ENCODE peak calls at places on chromosomes 16 and 17, in six cellular contexts. T is heart left ventricle, X is sigmoid colon, G is tibial nerve, D is ovary, C is Peyer's patch. H is an unnamed sample. For H3K4me1, the result is how much of the 10 kb centered on the place peaks cover.

GRCh38 chr16:57940382-57940966 is 30.5 kb downstream of the CNGB1 start:
- DNase-seq in T (no peak), X (no peak), C (no peak), D (no peak), G (no peak), H (no peak)

GRCh38 chr16:3536851-3537250 is 36.0 kb downstream of the CLUAP1 start:
- DNase-seq in G (no peak), X (no peak), D (no peak), C (no peak), T (peak), H (no peak)

GRCh38 chr17:19409066-19409465 is 2.0 kb upstream of the RNF112 start:
- DNase-seq in C (no peak), T (no peak), G (no peak), D (no peak), X (no peak), H (no peak)

GRCh38 chr17:69525920-69526841 is 111.7 kb downstream of the MAP2K6 start:
- DNase-seq in C (peak), T (peak), D (no peak), G (no peak), X (peak), H (peak)

GRCh38 chr17:57486978-57487377 is 230.7 kb downstream of the MSI2 start:
- DNase-seq in D (no peak), G (no peak), T (no peak), X (no peak), C (no peak), H (peak)

GRCh38 chr16:65754799-65755691 is 611.4 kb upstream of the CDH5 start:
- DNase-seq in X (peak), G (no peak), T (no peak), D (peak), C (no peak), H (no peak)

GRCh38 chr17:41689497-41690299 is 1.0 kb downstream of the EIF1 start:
- DNase-seq in G (no peak), T (no peak), C (peak), D (no peak), X (no peak), H (no peak)

GRCh38 chr16:71499775-71500364 is 10.7 kb upstream of the ZNF19 start:
- DNase-seq in X (no peak), D (no peak), G (no peak), T (peak), C (peak), H (no peak)

GRCh38 chr16:49261930-49262329 is 19.7 kb downstream of the CBLN1 start:
- DNase-seq in G (no peak), D (no peak), T (no peak), X (no peak), C (no peak), H (no peak)

GRCh38 chr16:56855201-56855600 is 9.8 kb upstream of the SLC12A3 start:
- DNase-seq in D (no peak), C (no peak), T (no peak), X (no peak), G (peak), H (no peak)

GRCh38 chr16:13634921-13635320 is 285.0 kb upstream of the ERCC4 start:
- DNase-seq in X (no peak), G (no peak), C (no peak), T (no peak), D (no peak), H (no peak)

GRCh38 chr16:90048737-90049330 is 28.3 kb downstream of the PRDM7 start:
- DNase-seq in G (no peak), C (no peak), T (no peak), X (no peak), D (no peak), H (no peak)

GRCh38 chr17:74356640-74357465 is 4.8 kb downstream of the BTBD17 start:
- DNase-seq in G (no peak), T (no peak), C (no peak), D (no peak), X (no peak), H (no peak)

GRCh38 chr17:81557276-81558114 is 5.3 kb upstream of the FAAP100 start:
- DNase-seq in T (no peak), C (no peak), G (no peak), X (no peak), D (no peak), H (no peak)

GRCh38 chr17:48832491-48832890 is 1.7 kb downstream of the CALCOCO2 start:
- DNase-seq in D (no peak), C (no peak), X (no peak), T (peak), G (no peak), H (no peak)

GRCh38 chr16:2032285-2033056 is 5.8 kb downstream of the NHERF2 start:
- DNase-seq in X (no peak), T (peak), G (no peak), C (no peak), D (no peak), H (no peak)

GRCh38 chr17:64491034-64491860 is 5.6 kb downstream of the POLG2 start:
- DNase-seq in G (no peak), X (no peak), T (peak), D (no peak), C (peak), H (no peak)

GRCh38 chr16:65410801-65411200 is 288.9 kb upstream of the CDH11 start:
- DNase-seq in X (no peak), D (no peak), G (no peak), T (no peak), C (no peak), H (no peak)

GRCh38 chr16:68993885-68994284 is 111.6 kb upstream of the HAS3 start:
- DNase-seq in C (no peak), G (no peak), D (no peak), T (no peak), X (no peak), H (no peak)

GRCh38 chr17:30091771-30092170 is 24.8 kb upstream of the NSRP1 start:
- DNase-seq in D (no peak), C (no peak), G (no peak), T (no peak), X (no peak), H (no peak)

GRCh38 chr17:45143101-45143670 is 5.1 kb upstream of the HEXIM1 start:
- DNase-seq in G (no peak), C (no peak), T (no peak), X (no peak), D (no peak), H (no peak)

GRCh38 chr17:34370997-34371395 is 8.0 kb upstream of the CCL1 start:
- DNase-seq in C (no peak), X (no peak), T (no peak), D (no peak), G (no peak), H (no peak)

GRCh38 chr17:50062323-50063243 is 6.7 kb downstream of the ITGA3 start:
- DNase-seq in C (peak), G (no peak), D (peak), T (peak), X (peak), H (peak)

GRCh38 chr17:74012465-74012864 is 191.0 kb upstream of the RPL38 start:
- DNase-seq in G (no peak), C (no peak), X (no peak), T (no peak), D (no peak), H (no peak)

GRCh38 chr16:3021449-3022207 is 1.5 kb downstream of the TNFRSF12A start:
- DNase-seq in C (peak), D (peak), T (peak), X (peak), G (peak), H (peak)

GRCh38 chr17:57636985-57637667 is 108.0 kb downstream of the CCDC182 start:
- DNase-seq in G (no peak), X (no peak), D (no peak), T (no peak), C (peak), H (no peak)

GRCh38 chr16:5012887-5013286 is 20.8 kb downstream of the NAGPA start:
- DNase-seq in X (no peak), T (no peak), D (no peak), G (no peak), C (no peak), H (no peak)

GRCh38 chr17:60043846-60044245 is 34.9 kb downstream of the HEATR6 start:
- DNase-seq in C (no peak), X (no peak), T (no peak), D (no peak), G (no peak), H (no peak)

GRCh38 chr16:50736448-50736847 is 5.4 kb upstream of the CYLD start:
- DNase-seq in X (no peak), T (no peak), D (no peak), G (no peak), C (no peak), H (no peak)

GRCh38 chr16:85969159-85969558 is 70.2 kb downstream of the IRF8 start:
- DNase-seq in C (no peak), T (no peak), D (no peak), X (no peak), G (no peak), H (no peak)

GRCh38 chr17:60230358-60230757 is 80.6 kb downstream of the CA4 start:
- DNase-seq in C (no peak), T (no peak), G (no peak), X (no peak), D (no peak), H (no peak)

GRCh38 chr17:80260791-80261158 is at the start of gene RNF213:
- DNase-seq in T (peak), X (no peak), C (peak), D (peak), G (no peak), H (peak)

GRCh38 chr16:50151744-50152143 is 1.4 kb upstream of the TENT4B start:
- DNase-seq in C (peak), G (no peak), T (no peak), D (peak), X (no peak), H (no peak)

GRCh38 chr17:51006601-51007000 is 114.1 kb downstream of the SPAG9 start:
- DNase-seq in C (no peak), X (no peak), T (no peak), G (no peak), D (no peak), H (no peak)

GRCh38 chr16:1763521-1764511 is 7.5 kb downstream of the NME3 start:
- DNase-seq in T (no peak), G (no peak), X (no peak), C (no peak), D (no peak), H (no peak)

GRCh38 chr17:43360376-43360738 is 38.4 kb upstream of the ARL4D start:
- DNase-seq in X (peak), G (no peak), C (peak), T (peak), D (peak), H (no peak)

GRCh38 chr17:82215095-82215971 is 2.7 kb upstream of the CCDC57 start:
- DNase-seq in G (no peak), D (no peak), X (peak), C (no peak), T (no peak), H (no peak)

GRCh38 chr17:77223642-77224420 is 83.1 kb downstream of the SEC14L1 start:
- DNase-seq in X (no peak), D (no peak), C (no peak), T (no peak), G (no peak), H (no peak)
- H3K4me1 ChIP-seq in X (under half), D (under half), C (under half), T (under half), G (under half), H (under half)

GRCh38 chr16:81448154-81449131 is 3.8 kb downstream of the CMIP start:
- DNase-seq in D (no peak), G (no peak), T (no peak), C (peak), X (no peak), H (no peak)
- TF ChIP-seq POLR2A in D (no peak), G (no peak), T (no peak), C (peak), X (peak), H (no peak)

DNA sequence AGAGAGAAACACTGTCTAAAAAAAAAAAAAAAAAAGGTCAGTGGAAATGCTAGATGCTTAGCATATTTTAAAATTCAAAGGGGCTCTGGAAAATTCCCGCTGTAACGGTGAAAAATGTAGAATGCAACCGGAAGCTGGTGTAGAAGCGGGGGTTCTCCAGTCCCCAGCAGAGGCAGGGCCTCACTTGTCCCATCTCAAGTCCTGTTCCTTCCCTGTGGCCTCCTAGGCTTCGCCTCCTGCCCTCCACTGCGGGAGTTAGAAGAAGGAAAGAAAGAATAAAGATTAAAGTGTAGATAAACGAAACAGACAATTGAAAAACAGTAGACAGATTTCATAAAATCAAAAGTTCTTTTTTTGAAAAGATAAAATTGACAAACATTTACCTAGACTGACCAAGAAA is 14.8 kb upstream of the ZNF287 start:
- DNase-seq in D (no peak), X (no peak), G (no peak), T (no peak), C (no peak), H (no peak)
- H3K27ac ChIP-seq in D (no peak), X (no peak), G (no peak), T (no peak), C (no peak), H (peak)

GRCh38 chr17:40538936-40539705 is 26.2 kb downstream of the CCR7 start:
- DNase-seq in X (peak), G (no peak), C (no peak), D (peak), T (no peak), H (no peak)
- H3K4me1 ChIP-seq in X (under half), G (half or more), C (under half), D (under half), T (half or more), H (half or more)

DNA sequence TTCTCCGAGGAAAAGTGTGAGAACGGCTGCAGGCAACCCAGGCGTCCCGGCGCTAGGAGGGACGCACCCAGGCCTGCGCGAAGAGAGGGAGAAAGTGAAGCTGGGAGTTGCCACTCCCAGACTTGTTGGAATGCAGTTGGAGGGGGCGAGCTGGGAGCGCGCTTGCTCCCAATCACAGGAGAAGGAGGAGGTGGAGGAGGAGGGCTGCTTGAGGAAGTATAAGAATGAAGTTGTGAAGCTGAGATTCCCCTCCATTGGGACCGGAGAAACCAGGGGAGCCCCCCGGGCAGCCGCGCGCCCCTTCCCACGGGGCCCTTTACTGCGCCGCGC is at the start of gene ERBB2:
- DNase-seq in C (peak), G (peak), T (peak), X (peak), D (peak), H (peak)
- TF ChIP-seq POLR2A in C (peak), G (peak), T (no peak), X (peak), D (peak), H (peak)